ENCODE peak calls at places on chromosomes 1 and 21, in six cellular contexts. J, A, B, K, M and U are unnamed samples. For H3K27me3, the result is how much of the 10 kb centered on the place peaks cover.

GRCh38 chr1:198122693-198123092 is 34.1 kb upstream of the NEK7 start:
- DNase-seq in B (no peak), J (peak), K (no peak), A (no peak), M (no peak), U (no peak)

GRCh38 chr1:155093938-155094621 is 15.4 kb downstream of the EFNA3 start:
- DNase-seq in A (no peak), M (no peak), J (peak), K (peak), B (no peak), U (peak)

GRCh38 chr1:89725016-89725380 is 92.1 kb downstream of the LRRC8C start:
- DNase-seq in A (no peak), J (peak), B (no peak), K (peak), M (peak), U (peak)

GRCh38 chr1:26521669-26522030 is 7.9 kb upstream of the RPS6KA1 start:
- DNase-seq in A (no peak), J (no peak), K (no peak), M (no peak), B (no peak), U (no peak)

GRCh38 chr1:226571901-226572300 is 23.3 kb downstream of the STUM start:
- DNase-seq in K (no peak), J (no peak), M (no peak), A (no peak), B (no peak), U (no peak)

GRCh38 chr1:155207578-155208405 is at the start of gene THBS3:
- DNase-seq in A (no peak), B (no peak), M (peak), J (peak), K (peak), U (no peak)

GRCh38 chr1:6205849-6206845 is at the start of gene RNF207:
- DNase-seq in J (peak), A (peak), K (peak), B (peak), M (peak), U (peak)

GRCh38 chr1:96059276-96059675 is 662.3 kb upstream of the PTBP2 start:
- DNase-seq in A (no peak), J (no peak), M (no peak), K (no peak), B (no peak), U (no peak)

GRCh38 chr21:41715649-41716321 is 51.1 kb downstream of the RIPK4 start:
- DNase-seq in A (peak), M (no peak), J (no peak), B (no peak), K (no peak), U (peak)

GRCh38 chr1:87728169-87728568 is 399.5 kb downstream of the LMO4 start:
- DNase-seq in K (no peak), B (no peak), A (no peak), J (no peak), M (no peak), U (peak)

GRCh38 chr1:85465099-85465790 is at the start of gene DDAH1:
- DNase-seq in A (peak), K (peak), B (peak), J (peak), M (peak), U (peak)

GRCh38 chr1:47686731-47687617 is 249.1 kb downstream of the FOXD2 start:
- DNase-seq in J (no peak), M (no peak), K (no peak), B (no peak), A (no peak), U (no peak)

GRCh38 chr1:220371324-220371723 is 99.1 kb upstream of the RAB3GAP2 start:
- DNase-seq in A (no peak), K (no peak), J (no peak), M (no peak), B (no peak), U (no peak)

GRCh38 chr1:192376387-192376786 is 59.6 kb downstream of the RGS21 start:
- DNase-seq in K (no peak), J (no peak), M (no peak), A (no peak), B (no peak), U (peak)

GRCh38 chr21:29258626-29259335 is 39.9 kb upstream of the BACH1 start:
- DNase-seq in J (peak), M (no peak), A (no peak), B (no peak), K (peak), U (peak)

GRCh38 chr1:29716306-29716705 is 480.0 kb downstream of the PTPRU start:
- DNase-seq in J (no peak), B (no peak), K (no peak), M (no peak), A (no peak), U (no peak)

GRCh38 chr1:206766251-206766856 is 4.2 kb upstream of the IL19 start:
- DNase-seq in K (peak), B (no peak), A (peak), J (peak), M (peak), U (no peak)

GRCh38 chr1:226736908-226737818 is 1.9 kb downstream of the ITPKB start:
- DNase-seq in J (peak), K (peak), B (peak), A (peak), M (peak), U (peak)

GRCh38 chr1:186155594-186155993 is 219.5 kb downstream of the TPR start:
- DNase-seq in A (no peak), M (no peak), B (no peak), K (peak), J (peak), U (peak)

GRCh38 chr21:14740116-14740515 is 194.0 kb upstream of the SAMSN1 start:
- DNase-seq in K (no peak), M (no peak), J (no peak), B (no peak), A (no peak), U (no peak)

GRCh38 chr1:201282931-201283829 is at the start of gene PKP1:
- DNase-seq in B (no peak), K (peak), A (peak), M (no peak), J (no peak), U (no peak)

GRCh38 chr1:229991724-229992333 is 75.2 kb upstream of the GALNT2 start:
- DNase-seq in K (no peak), B (no peak), J (no peak), A (no peak), M (no peak), U (no peak)
- H3K27me3 ChIP-seq in K (under half), B (under half), J (under half), A (under half), M (under half), U (under half)

GRCh38 chr1:204733289-204733688 is 47.8 kb upstream of the LRRN2 start:
- DNase-seq in A (no peak), B (no peak), M (no peak), J (no peak), K (no peak), U (no peak)

GRCh38 chr1:204731509-204731908 is 46.0 kb upstream of the LRRN2 start:
- DNase-seq in B (no peak), K (no peak), M (no peak), J (no peak), A (no peak), U (no peak)

GRCh38 chr1:204735042-204735441 is 49.5 kb upstream of the LRRN2 start:
- DNase-seq in B (no peak), A (no peak), M (no peak), J (no peak), K (no peak), U (no peak)

GRCh38 chr1:204731997-204732396 is 46.5 kb upstream of the LRRN2 start:
- DNase-seq in M (no peak), B (no peak), K (no peak), A (no peak), J (no peak), U (no peak)

GRCh38 chr1:204733869-204734596 is 48.5 kb upstream of the LRRN2 start:
- DNase-seq in M (no peak), J (no peak), A (no peak), K (no peak), B (no peak), U (no peak)
- H3K27me3 ChIP-seq in M (half or more), J (half or more), A (under half), K (under half), B (under half), U (half or more)

GRCh38 chr1:12428334-12428733 is 189.7 kb downstream of the DHRS3 start:
- DNase-seq in A (no peak), B (no peak), K (no peak), M (no peak), J (no peak), U (no peak)

GRCh38 chr1:12424793-12425192 is 193.2 kb downstream of the DHRS3 start:
- DNase-seq in M (no peak), B (no peak), A (no peak), J (no peak), K (no peak), U (no peak)

GRCh38 chr1:12426030-12426429 is 192.0 kb downstream of the DHRS3 start:
- DNase-seq in M (no peak), J (no peak), B (no peak), A (no peak), K (no peak), U (no peak)

GRCh38 chr1:12422488-12422887 is 192.7 kb downstream of the VPS13D start:
- DNase-seq in M (no peak), K (no peak), J (no peak), A (no peak), B (no peak), U (no peak)

DNA sequence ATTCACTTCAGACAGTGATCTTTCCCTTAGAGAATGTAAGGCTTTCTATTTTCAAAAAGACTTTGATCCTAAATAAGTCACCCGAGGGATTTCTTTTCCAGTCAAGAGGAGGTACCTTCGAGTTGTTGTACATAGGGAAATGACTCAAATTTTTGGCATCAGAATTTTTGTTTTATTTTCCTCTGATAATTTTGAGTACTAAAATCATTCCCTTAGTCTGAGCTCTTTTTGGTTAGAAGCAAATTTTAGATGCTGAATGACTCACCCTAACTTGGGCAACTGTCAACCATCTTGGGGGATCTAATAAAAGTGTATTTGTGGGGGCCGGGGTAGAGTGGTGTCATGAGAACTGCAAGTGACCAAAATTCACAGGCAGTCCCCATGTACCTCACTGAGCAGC is 193.9 kb downstream of the DHRS3 start:
- DNase-seq in M (no peak), A (no peak), B (no peak), J (no peak), K (peak), U (no peak)
- H3K27me3 ChIP-seq in M (under half), A (under half), B (under half), J (under half), K (under half), U (under half)

GRCh38 chr1:179146916-179147315 is 65.0 kb downstream of the TOR3A start:
- DNase-seq in A (no peak), M (no peak), K (no peak), J (no peak), B (no peak), U (peak)

GRCh38 chr1:179146476-179146875 is 64.6 kb downstream of the TOR3A start:
- DNase-seq in J (no peak), A (no peak), K (no peak), B (no peak), M (no peak), U (no peak)

GRCh38 chr1:179143332-179143731 is 61.5 kb downstream of the TOR3A start:
- DNase-seq in M (no peak), B (no peak), K (peak), J (peak), A (no peak), U (peak)

GRCh38 chr1:179144621-179145020 is 62.8 kb downstream of the TOR3A start:
- DNase-seq in A (no peak), J (no peak), M (no peak), B (no peak), K (no peak), U (peak)

DNA sequence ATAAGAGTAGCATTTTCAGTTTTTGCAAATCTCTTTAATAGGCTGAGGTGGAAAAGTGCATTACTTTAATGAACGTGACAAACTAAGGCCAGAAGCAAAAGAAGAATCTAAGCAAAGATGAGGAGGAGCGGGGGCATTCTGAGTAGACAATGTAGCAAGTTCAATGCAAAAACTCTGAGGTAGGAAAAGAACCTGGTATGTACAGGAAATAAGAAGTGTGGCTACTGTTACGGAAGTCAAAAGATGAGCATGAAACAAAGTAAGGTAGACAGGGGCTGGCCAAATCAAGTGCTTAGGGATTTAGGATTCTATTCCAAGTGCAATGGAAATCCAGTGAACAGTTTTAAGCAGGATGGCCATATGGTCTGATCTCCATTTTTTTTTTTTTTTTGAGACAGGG is 63.7 kb downstream of the TOR3A start:
- DNase-seq in A (no peak), B (no peak), J (no peak), K (no peak), M (no peak), U (no peak)
- H3K27me3 ChIP-seq in A (under half), B (under half), J (under half), K (under half), M (under half), U (under half)

GRCh38 chr1:213772142-213772541 is 215.6 kb upstream of the PROX1 start:
- DNase-seq in J (no peak), A (no peak), K (no peak), M (no peak), B (no peak), U (no peak)

GRCh38 chr1:213773975-213774374 is 213.8 kb upstream of the PROX1 start:
- DNase-seq in A (no peak), K (no peak), B (no peak), M (no peak), J (no peak), U (no peak)

GRCh38 chr1:213767683-213768082 is 220.1 kb upstream of the PROX1 start:
- DNase-seq in M (no peak), B (no peak), K (no peak), J (no peak), A (no peak), U (no peak)

GRCh38 chr1:213776974-213777373 is 210.8 kb upstream of the PROX1 start:
- DNase-seq in A (no peak), K (no peak), M (no peak), J (no peak), B (no peak), U (no peak)

DNA sequence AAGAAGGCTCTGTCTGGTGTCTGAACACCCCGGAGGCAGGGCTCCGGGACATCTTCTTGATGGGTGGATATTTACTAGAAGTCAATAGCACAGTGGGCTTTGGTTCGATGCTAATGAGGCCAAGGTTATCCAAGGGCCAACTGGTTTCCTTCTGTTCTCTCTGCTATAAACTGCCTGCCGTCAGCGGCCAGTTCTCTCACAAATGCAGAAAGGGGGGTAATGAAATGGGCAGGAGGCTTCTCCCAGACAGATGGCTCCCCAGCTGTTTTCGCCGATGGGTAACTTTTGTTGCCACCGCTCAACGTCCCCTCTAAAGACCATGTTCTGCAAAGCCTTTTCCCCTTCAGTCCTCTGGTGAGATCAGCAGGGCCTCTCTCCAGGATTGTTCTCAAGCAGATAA is 215.1 kb upstream of the PROX1 start:
- DNase-seq in B (no peak), K (no peak), A (no peak), J (no peak), M (no peak), U (no peak)
- H3K27me3 ChIP-seq in B (under half), K (under half), A (under half), J (under half), M (under half), U (under half)

GRCh38 chr1:38508272-38508671 is 351.3 kb downstream of the RRAGC start:
- DNase-seq in A (no peak), B (no peak), J (no peak), M (no peak), K (no peak), U (no peak)

GRCh38 chr1:38512024-38512623 is 347.4 kb downstream of the RRAGC start:
- DNase-seq in A (no peak), K (no peak), J (no peak), B (no peak), M (no peak), U (no peak)

GRCh38 chr1:38505950-38506349 is 353.6 kb downstream of the RRAGC start:
- DNase-seq in A (no peak), B (no peak), J (no peak), M (no peak), K (no peak), U (no peak)

GRCh38 chr1:38502772-38503171 is 356.8 kb downstream of the RRAGC start:
- DNase-seq in M (no peak), A (no peak), B (no peak), J (no peak), K (no peak), U (no peak)

GRCh38 chr1:38507563-38507962 is 352.0 kb downstream of the RRAGC start:
- DNase-seq in M (no peak), B (no peak), K (no peak), J (no peak), A (no peak), U (no peak)
- H3K27me3 ChIP-seq in M (half or more), B (under half), K (under half), J (under half), A (under half), U (under half)

GRCh38 chr1:113276507-113276906 is 113.8 kb upstream of the MAGI3 start:
- DNase-seq in A (no peak), K (no peak), J (no peak), M (no peak), B (no peak), U (no peak)
- H3K27me3 ChIP-seq in A (under half), K (under half), J (under half), M (under half), B (under half), U (under half)

GRCh38 chr1:181159451-181160151 is 71.1 kb downstream of the IER5 start:
- DNase-seq in B (no peak), K (no peak), A (no peak), J (no peak), M (no peak), U (peak)
- H3K27me3 ChIP-seq in B (under half), K (under half), A (under half), J (under half), M (under half), U (under half)

GRCh38 chr1:3711780-3712451 is 40.3 kb upstream of the CCDC27 start:
- DNase-seq in A (no peak), M (no peak), J (no peak), B (no peak), K (no peak), U (peak)

GRCh38 chr1:3711381-3711779 is 40.9 kb upstream of the CCDC27 start:
- DNase-seq in J (no peak), A (no peak), K (no peak), B (peak), M (no peak), U (no peak)

GRCh38 chr1:3707939-3708328 is 44.3 kb upstream of the CCDC27 start:
- DNase-seq in B (no peak), J (no peak), M (no peak), A (no peak), K (no peak), U (no peak)

GRCh38 chr1:3708696-3709246 is 43.5 kb upstream of the CCDC27 start:
- DNase-seq in M (no peak), K (no peak), J (no peak), B (no peak), A (no peak), U (no peak)

DNA sequence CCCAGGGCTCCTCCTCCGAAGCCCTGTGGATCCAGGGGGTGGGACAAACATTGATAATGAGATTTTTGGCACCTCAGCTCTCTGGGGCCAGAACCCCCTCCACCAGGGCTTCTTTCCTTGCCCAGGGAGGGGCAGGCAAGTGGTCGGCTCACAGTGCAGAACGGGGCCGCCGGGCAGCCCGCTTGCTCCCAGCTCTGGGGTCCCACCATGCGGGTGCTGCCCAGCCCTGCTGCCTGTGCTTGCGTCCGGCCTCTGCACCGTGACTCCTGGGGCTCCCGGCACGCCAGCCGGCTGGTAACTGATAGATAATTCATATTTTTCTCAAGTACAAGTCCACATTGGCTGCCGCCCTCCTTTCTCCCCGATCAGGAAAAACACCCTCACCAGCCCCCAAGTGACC is 42.0 kb upstream of the CCDC27 start:
- DNase-seq in K (no peak), J (no peak), M (no peak), B (no peak), A (no peak), U (no peak)
- H3K27me3 ChIP-seq in K (under half), J (half or more), M (half or more), B (under half), A (under half), U (under half)

GRCh38 chr1:24927473-24927872 is 2.6 kb downstream of the RUNX3 start:
- DNase-seq in K (no peak), J (no peak), A (no peak), B (no peak), M (no peak), U (no peak)
- H3K27me3 ChIP-seq in K (under half), J (half or more), A (under half), B (under half), M (half or more), U (half or more)